ENCODE peak calls at places on chromosome 14, in six cellular contexts. I is HCT116, Y is HepG2, F is SK-N-SH, N is NT2/D1, D is GM12878. U is an unnamed sample.

GRCh38 chr14:95667251-95667693 is 19.0 kb upstream of the TCL1B start:
- DNase-seq in I (no peak), Y (no peak), F (no peak), N (no peak), D (no peak), U (no peak)

GRCh38 chr14:96962337-96962736 is 165.2 kb downstream of the VRK1 start:
- DNase-seq in I (no peak), Y (no peak), F (no peak), N (no peak), D (no peak), U (no peak)

GRCh38 chr14:68757618-68758081 is 35.2 kb downstream of the ZFP36L1 start:
- DNase-seq in I (no peak), Y (peak), F (no peak), N (no peak), D (no peak), U (peak)

GRCh38 chr14:55929136-55929535 is 189.1 kb upstream of the PELI2 start:
- DNase-seq in I (no peak), Y (no peak), F (peak), N (no peak), D (no peak), U (no peak)

GRCh38 chr14:88841741-88842140 is 17.3 kb downstream of the TTC8 start:
- DNase-seq in I (no peak), Y (no peak), F (no peak), N (no peak), D (no peak), U (no peak)

GRCh38 chr14:70171719-70172118 is 17.0 kb downstream of the SLC8A3 start:
- DNase-seq in I (no peak), Y (no peak), F (no peak), N (no peak), D (no peak), U (no peak)

GRCh38 chr14:87615822-87616679 is 376.9 kb downstream of the GALC start:
- DNase-seq in I (peak), Y (peak), F (peak), N (peak), D (no peak), U (peak)

GRCh38 chr14:96889091-96889490 is 91.9 kb downstream of the VRK1 start:
- DNase-seq in I (no peak), Y (no peak), F (peak), N (no peak), D (no peak), U (no peak)

GRCh38 chr14:76699901-76700590 is 61.2 kb upstream of the VASH1 start:
- DNase-seq in I (no peak), Y (no peak), F (no peak), N (no peak), D (no peak), U (no peak)

GRCh38 chr14:69354383-69355154 is 43.5 kb downstream of the ERH start:
- DNase-seq in I (no peak), Y (peak), F (no peak), N (no peak), D (peak), U (no peak)

GRCh38 chr14:29242755-29243340 is 476.3 kb downstream of the FOXG1 start:
- DNase-seq in I (no peak), Y (no peak), F (no peak), N (no peak), D (no peak), U (no peak)

GRCh38 chr14:92987148-92987570 is 64.2 kb downstream of the CHGA start:
- DNase-seq in I (no peak), Y (no peak), F (no peak), N (no peak), D (no peak), U (no peak)

GRCh38 chr14:105465209-105466031 is 9.2 kb upstream of the CRIP2 start:
- DNase-seq in I (no peak), Y (no peak), F (no peak), N (no peak), D (no peak), U (no peak)

GRCh38 chr14:89543420-89543790 is 126.4 kb upstream of the FOXN3 start:
- DNase-seq in I (no peak), Y (no peak), F (no peak), N (no peak), D (no peak), U (no peak)

GRCh38 chr14:101870273-101870939 is 94.0 kb upstream of the DYNC1H1 start:
- DNase-seq in I (no peak), Y (peak), F (no peak), N (no peak), D (no peak), U (no peak)

GRCh38 chr14:104993808-104994591 is 8.4 kb downstream of the CLBA1 start:
- DNase-seq in I (no peak), Y (no peak), F (no peak), N (no peak), D (no peak), U (no peak)

GRCh38 chr14:32508281-32508680 is 179.2 kb downstream of the AKAP6 start:
- DNase-seq in I (no peak), Y (no peak), F (no peak), N (no peak), D (no peak), U (no peak)

GRCh38 chr14:70919774-70920173 is 12.5 kb downstream of the PCNX1 start:
- DNase-seq in I (no peak), Y (no peak), F (no peak), N (no peak), D (no peak), U (no peak)

GRCh38 chr14:34623506-34623905 is 6.4 kb downstream of the SNX6 start:
- DNase-seq in I (no peak), Y (no peak), F (no peak), N (no peak), D (no peak), U (no peak)

GRCh38 chr14:74917646-74918081 is 5.4 kb downstream of the RPS6KL1 start:
- DNase-seq in I (no peak), Y (no peak), F (no peak), N (no peak), D (no peak), U (no peak)

GRCh38 chr14:52063107-52063506 is 5.8 kb downstream of the NID2 start:
- DNase-seq in I (no peak), Y (no peak), F (peak), N (no peak), D (no peak), U (no peak)
- TF ChIP-seq YY1 in I (no peak), Y (no peak), F (no peak), N (no peak), D (no peak), U (no peak)

DNA sequence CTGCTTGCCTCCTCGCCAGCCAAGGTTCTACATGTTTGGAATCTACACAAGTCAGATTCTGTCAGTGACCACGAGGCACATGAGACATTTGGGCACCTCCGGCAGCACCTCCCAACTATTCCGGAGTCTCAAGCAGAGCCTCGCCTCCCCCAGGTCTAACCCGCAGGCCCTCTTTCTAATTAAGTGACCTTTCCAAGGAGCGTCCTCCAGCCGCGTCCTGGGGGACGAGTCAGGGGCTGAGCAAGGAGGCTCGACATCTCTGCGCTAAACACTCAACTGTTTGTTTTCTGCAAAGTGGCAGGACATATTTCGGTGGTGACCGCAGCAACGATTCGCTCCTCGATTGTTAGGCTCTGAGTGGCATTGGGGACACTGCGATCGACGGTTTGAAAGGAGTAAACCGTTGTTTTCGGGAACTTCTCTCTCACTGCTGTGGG is 731 bp downstream of the ARMH4 start:
- DNase-seq in I (no peak), Y (peak), F (peak), N (no peak), D (no peak), U (no peak)
- TF ChIP-seq YY1 in I (no peak), Y (no peak), F (no peak), N (no peak), D (no peak), U (no peak)

DNA sequence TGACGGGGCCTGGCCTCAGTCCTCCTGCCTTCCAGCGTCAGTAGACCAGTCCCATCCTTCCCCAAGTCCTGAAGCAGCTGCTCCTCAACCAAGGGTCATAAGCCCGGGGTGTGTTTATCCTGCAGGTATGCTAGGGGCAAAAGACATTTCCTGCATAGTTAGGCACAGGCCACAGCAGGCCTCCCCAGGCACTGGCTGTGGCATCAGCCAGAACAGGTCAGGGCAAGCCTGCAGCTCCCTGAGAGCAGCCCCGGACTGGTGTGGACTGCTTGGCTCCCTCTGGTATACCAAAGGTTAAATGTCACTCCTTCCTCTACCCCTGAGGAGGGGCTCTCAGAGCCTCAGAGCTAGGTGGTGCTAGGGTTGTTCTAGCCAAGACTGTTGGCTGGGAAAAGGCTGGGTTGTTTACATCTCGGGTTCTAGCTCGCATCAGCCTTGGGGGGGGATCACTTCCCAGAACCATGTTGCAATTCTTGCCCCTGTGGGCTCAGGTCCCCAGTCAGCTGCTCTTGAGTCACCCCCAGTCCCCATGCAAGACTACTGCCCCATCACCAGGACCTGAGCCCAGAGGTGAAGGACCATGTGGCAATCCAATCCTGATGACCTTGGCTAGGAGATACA is 2.9 kb downstream of the MMP14 start:
- DNase-seq in I (no peak), Y (no peak), F (no peak), N (no peak), D (no peak), U (no peak)
- TF ChIP-seq YY1 in I (no peak), Y (no peak), F (no peak), N (no peak), D (no peak), U (no peak)

GRCh38 chr14:31465113-31465512 is 7.8 kb upstream of the DTD2 start:
- DNase-seq in I (no peak), Y (no peak), F (no peak), N (no peak), D (no peak), U (no peak)
- TF ChIP-seq YY1 in I (no peak), Y (no peak), F (no peak), N (no peak), D (no peak), U (no peak)

DNA sequence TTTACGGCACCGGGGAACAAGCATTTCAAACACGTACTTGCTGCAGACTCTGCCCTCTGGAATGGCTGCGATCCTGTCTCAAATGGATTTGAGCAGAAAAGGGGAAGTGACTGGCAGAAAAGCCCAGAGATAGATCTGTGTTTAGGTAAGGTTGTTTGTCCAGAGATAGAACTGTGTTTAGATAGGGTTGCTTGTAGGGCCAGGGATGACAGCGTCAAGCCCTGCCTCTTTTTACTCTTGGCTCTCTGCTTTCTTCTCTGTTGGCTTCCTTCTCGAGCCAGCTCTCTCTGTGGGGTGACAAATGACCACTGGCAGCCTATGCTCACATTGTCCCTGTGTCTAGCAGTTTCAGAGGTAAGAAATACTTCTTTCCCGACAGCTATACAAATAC is 11.4 kb downstream of the DGLUCY start:
- DNase-seq in I (no peak), Y (no peak), F (no peak), N (no peak), D (no peak), U (no peak)
- TF ChIP-seq YY1 in I (no peak), Y (no peak), F (no peak), N (no peak), D (no peak), U (no peak)

GRCh38 chr14:60515696-60516284 is 6.8 kb downstream of the SIX6 start:
- DNase-seq in I (no peak), Y (no peak), F (no peak), N (no peak), D (no peak), U (no peak)
- TF ChIP-seq YY1 in I (no peak), Y (no peak), F (no peak), N (no peak), D (no peak), U (no peak)

DNA sequence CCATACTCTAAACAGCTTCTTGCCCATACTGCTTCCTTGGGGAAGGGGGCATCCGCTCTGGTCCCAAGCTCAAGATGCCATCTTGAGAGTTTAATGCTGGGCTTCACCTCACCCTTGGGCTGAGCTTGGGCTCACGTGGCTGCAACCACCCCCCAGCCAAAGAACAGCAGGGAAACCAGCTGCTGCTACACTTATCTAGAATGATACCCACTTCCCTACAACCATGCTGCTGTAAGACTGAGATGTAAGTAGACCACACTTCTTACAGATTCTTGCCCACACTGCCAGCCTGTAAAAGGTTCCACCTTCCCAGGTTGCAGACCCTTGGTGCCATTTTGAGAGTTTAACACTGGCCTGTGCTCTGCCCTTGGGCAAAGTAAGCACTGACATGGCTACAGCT is 9.7 kb downstream of the CTSG start:
- DNase-seq in I (no peak), Y (no peak), F (no peak), N (no peak), D (no peak), U (no peak)
- TF ChIP-seq YY1 in I (no peak), Y (no peak), F (no peak), N (no peak), D (no peak), U (no peak)

GRCh38 chr14:49297102-49297501 is 289.1 kb downstream of the RPS29 start:
- DNase-seq in I (no peak), Y (no peak), F (no peak), N (no peak), D (no peak), U (no peak)
- TF ChIP-seq YY1 in I (no peak), Y (no peak), F (no peak), N (no peak), D (no peak), U (no peak)

GRCh38 chr14:39265032-39265431 is 31.3 kb downstream of the MIA2 start:
- DNase-seq in I (peak), Y (no peak), F (no peak), N (no peak), D (no peak), U (peak)

GRCh38 chr14:39267592-39268112 is 33.9 kb downstream of the MIA2 start:
- DNase-seq in I (peak), Y (peak), F (no peak), N (no peak), D (no peak), U (no peak)

GRCh38 chr14:39265741-39266588 is 32.2 kb downstream of the MIA2 start:
- DNase-seq in I (peak), Y (no peak), F (no peak), N (no peak), D (no peak), U (no peak)

GRCh38 chr14:39266871-39267591 is 33.3 kb downstream of the MIA2 start:
- DNase-seq in I (peak), Y (peak), F (peak), N (peak), D (no peak), U (peak)

DNA sequence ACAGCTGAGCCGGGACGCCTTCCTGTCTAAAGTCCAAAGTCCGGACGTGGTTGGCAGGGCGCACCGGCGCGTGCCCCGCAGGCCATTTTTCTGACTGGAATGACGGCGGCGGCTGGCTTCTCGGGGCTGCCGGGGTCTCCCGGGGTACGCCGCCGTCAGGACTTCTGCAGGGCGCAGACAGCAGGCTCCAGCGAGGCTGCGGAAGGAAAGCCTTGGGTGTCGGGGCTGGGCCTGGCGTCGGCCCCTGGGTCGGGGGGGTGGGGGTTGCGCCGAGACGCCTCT is 32.8 kb downstream of the MIA2 start:
- DNase-seq in I (no peak), Y (peak), F (no peak), N (no peak), D (no peak), U (peak)
- TF ChIP-seq YY1 in I (peak), Y (peak), F (peak), N (no peak), D (peak), U (peak)

U was measured in K562.